ENCODE peak calls at places on chromosomes 16 and 17, in four cellular contexts. X is body of pancreas, S is mucosa of descending colon, B is GM12865. K is an unnamed sample.

GRCh38 chr16:85316321-85316919 is 204.1 kb upstream of the CIBAR2 start:
- DNase-seq in X (peak), B (peak), S (peak), K (peak)

GRCh38 chr16:90077240-90077756 is at the start of gene PRDM7:
- DNase-seq in X (peak), S (peak), B (peak), K (peak)

GRCh38 chr17:18002171-18002570 is 29.5 kb downstream of the DRC3 start:
- DNase-seq in B (no peak), X (no peak), S (no peak), K (no peak)

GRCh38 chr17:28599311-28600184 is 723 bp upstream of the SPAG5 start:
- DNase-seq in S (peak), X (peak), B (peak), K (peak)

GRCh38 chr17:11492511-11492910 is 105.8 kb upstream of the DNAH9 start:
- DNase-seq in S (no peak), B (no peak), X (no peak), K (no peak)

GRCh38 chr17:68719431-68719830 is 118.3 kb upstream of the FAM20A start:
- DNase-seq in X (no peak), B (no peak), S (no peak), K (peak)

GRCh38 chr17:975321-975982 is 4.1 kb downstream of the NXN start:
- DNase-seq in B (no peak), S (peak), X (no peak), K (peak)

GRCh38 chr16:3857189-3858013 is 23.1 kb downstream of the CREBBP start:
- DNase-seq in S (no peak), X (no peak), B (peak), K (peak)

GRCh38 chr16:12142157-12142556 is 165.6 kb downstream of the SNX29 start:
- DNase-seq in S (no peak), B (no peak), X (no peak), K (no peak)

GRCh38 chr16:27500801-27501200 is 48.9 kb downstream of the GTF3C1 start:
- DNase-seq in X (no peak), B (no peak), S (no peak), K (no peak)

GRCh38 chr16:22356930-22357634 is 17.3 kb downstream of the CDR2 start:
- DNase-seq in X (no peak), B (no peak), S (no peak), K (no peak)

GRCh38 chr17:8631554-8631877 is 991 bp upstream of the MYH10 start:
- DNase-seq in X (no peak), B (no peak), S (no peak), K (peak)

GRCh38 chr17:44977065-44977464 is 9.0 kb upstream of the C1QL1 start:
- DNase-seq in S (no peak), B (no peak), X (no peak), K (peak)

GRCh38 chr17:79007504-79008381 is 1.8 kb downstream of the CANT1 start:
- DNase-seq in B (no peak), S (peak), X (no peak), K (peak)
- H3K4me3 ChIP-seq in B (no peak), S (no peak), X (no peak), K (peak)

GRCh38 chr17:63150994-63151464 is 185.0 kb downstream of the TANC2 start:
- DNase-seq in S (no peak), B (no peak), X (no peak), K (no peak)
- H3K4me3 ChIP-seq in S (no peak), B (no peak), X (no peak), K (no peak)

DNA sequence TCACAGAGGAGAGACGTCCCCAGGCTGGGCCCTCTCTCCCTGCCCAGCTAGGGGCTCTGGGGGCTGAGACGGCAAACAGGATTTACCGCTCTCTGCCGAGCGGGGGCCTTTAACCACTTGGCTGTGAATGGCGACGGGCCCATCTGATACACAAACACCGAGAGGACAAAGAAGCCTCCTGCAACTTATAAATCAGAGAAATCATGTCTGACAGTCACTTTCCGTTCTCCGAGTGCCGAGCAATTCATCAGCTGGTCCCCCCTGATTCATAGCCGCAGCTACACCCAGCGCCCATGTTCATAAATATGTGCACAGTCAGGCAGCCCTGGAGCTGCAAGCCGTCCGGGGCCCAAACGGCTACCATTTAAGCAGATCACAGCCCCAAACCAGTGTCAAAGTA is 154.4 kb downstream of the C16orf78 start:
- DNase-seq in B (no peak), S (no peak), X (no peak), K (peak)
- H3K4me3 ChIP-seq in B (peak), S (no peak), X (no peak), K (peak)

DNA sequence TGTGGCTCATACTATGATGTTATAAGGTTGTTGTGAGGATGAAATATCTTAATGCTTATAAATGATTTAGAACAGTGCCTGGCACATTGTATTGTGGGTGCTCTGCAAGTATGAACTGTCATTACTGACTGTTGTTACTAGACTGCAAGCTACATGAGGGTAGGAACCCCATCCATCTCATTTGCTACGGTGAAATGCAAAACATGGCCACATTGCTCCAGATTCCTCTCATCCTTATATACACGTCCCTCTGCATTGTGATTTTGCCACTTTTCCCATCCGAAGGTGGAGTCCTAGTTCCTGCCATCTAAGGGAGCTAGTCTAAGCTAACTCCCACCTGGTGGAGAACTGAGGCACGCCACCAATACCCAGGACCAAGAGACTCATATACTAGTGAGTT is 29.8 kb downstream of the HSBP1 start:
- DNase-seq in B (no peak), S (no peak), X (no peak), K (no peak)
- H3K4me3 ChIP-seq in B (no peak), S (no peak), X (no peak), K (no peak)

GRCh38 chr17:49910094-49910857 is 58.7 kb upstream of the DLX4 start:
- DNase-seq in X (peak), S (no peak), B (no peak), K (no peak)
- H3K4me3 ChIP-seq in X (no peak), S (no peak), B (no peak), K (peak)

DNA sequence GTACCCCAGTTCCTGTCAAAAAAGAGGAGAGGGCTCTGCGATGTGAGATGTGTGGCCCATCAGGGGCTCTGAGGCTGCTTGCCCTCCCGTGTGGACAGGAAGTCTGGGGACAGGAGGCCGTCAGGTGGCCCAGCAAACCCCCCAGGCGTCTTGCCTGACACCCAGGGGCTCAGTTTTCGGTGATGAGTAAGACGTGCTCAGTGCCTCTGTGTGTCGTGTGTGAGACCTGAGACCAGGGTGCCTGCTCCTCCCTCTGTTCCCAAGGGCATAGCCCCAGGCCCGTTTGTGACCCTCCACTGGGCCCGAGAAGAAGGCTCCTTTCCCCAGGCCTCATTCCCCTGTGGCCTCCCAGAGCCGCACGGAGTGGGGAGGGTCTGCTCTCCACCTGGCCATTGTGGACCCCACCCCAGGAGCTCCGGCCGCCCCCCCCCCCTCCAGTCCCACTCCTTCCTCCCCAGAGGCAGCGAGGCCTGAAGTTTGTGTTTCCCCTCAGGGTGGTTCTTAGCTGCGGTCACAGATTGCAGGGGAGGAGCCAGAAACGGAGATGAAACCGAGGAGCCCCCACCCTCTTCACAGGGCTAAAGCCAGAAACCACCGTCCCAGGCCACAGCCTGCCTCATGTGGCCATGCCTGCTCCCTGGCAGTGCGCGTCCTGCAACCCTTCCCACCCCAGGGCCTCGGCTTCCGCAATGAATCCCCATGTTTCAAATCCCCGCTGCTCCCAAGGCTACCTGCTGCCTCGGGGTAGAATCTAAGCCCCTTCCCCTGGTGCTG is 4.9 kb upstream of the ACTG1 start:
- DNase-seq in B (peak), X (no peak), S (peak), K (peak)
- H3K4me3 ChIP-seq in B (peak), X (no peak), S (no peak), K (peak)

DNA sequence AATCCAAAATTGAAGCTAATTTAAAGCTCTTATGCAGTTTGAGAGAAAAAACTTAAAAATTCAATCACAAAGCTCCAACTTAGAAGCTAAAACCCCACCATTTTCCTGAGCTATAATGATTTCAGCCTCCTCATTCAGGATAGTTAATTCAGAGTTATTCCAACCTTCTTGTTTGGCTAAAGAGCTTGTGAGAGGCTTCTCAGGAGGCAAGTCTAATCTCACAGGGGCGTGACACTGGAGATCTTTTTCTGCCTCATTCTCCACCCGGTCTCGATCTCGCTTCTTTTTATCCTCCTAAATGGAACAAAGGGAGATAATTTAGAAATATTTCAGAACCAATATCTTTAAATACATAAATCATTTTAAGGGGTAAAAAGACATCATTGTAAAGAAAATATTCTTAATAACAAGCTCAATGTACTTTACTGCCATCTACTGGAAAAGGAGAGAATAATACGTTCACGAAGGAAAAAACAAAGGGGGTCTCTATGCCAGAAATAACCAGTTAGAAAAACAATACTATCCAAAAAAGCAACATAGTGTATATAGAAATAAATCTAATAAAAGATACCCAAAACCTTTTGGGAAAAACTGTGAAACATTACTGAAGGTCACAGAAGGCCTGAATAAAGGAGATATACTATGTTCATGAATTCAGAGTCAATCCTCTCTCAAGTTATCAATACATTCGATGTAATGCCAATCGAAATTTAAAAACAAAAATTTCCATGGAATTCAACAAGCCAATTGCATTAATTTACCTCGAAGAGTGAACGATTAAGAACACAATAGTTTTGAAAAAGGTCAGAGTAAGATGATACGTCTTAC is 13.9 kb downstream of the BRD7 start:
- DNase-seq in S (no peak), X (no peak), B (no peak), K (no peak)
- H3K4me3 ChIP-seq in S (no peak), X (no peak), B (no peak), K (no peak)